ENCODE peak calls at places on chromosome 4, in eight cellular contexts. N is cerebellar cortex; W is stimulated activated CD4-positive, alpha-beta T cell treated with anti-CD3 and anti-CD28 coated beads, Interleukin-4, amount 100 ng/mL, for 24 hours; U is T follicular helper cell; P is GM20000; L is ELR; Z is activated CD4-positive, alpha-beta T cell treated with anti-CD3 and anti-CD28 coated beads, Interleukin-2, amount 10 ng/mL, durations not matched to agents 7 days and 5 days; E is left cardiac atrium. T is an unnamed sample.

GRCh38 chr4:168942985-168943384 is 67.1 kb downstream of the CBR4 start:
- DNase-seq in N (no peak), W (no peak), U (no peak), P (no peak), L (peak; percentile 47), Z (peak; percentile 9), E (no peak), T (no peak)

GRCh38 chr4:137124278-137124932 is 407.9 kb downstream of the PCDH18 start:
- DNase-seq in N (peak; percentile 42), W (no peak), U (no peak), P (peak; percentile 8), L (peak; percentile 75), Z (no peak), E (no peak), T (no peak)

GRCh38 chr4:188941524-188942109 is 802.4 kb downstream of the TRIML1 start:
- DNase-seq in N (no peak), W (no peak), U (no peak), P (no peak), L (peak; percentile 81), Z (no peak), E (no peak), T (no peak)

GRCh38 chr4:150126880-150127236 is 48.6 kb downstream of the DCLK2 start:
- DNase-seq in N (no peak), W (no peak), U (no peak), P (peak; percentile 15), L (peak; percentile 81), Z (no peak), E (no peak), T (no peak)

GRCh38 chr4:73585345-73585744 is 34.9 kb downstream of the RASSF6 start:
- DNase-seq in N (no peak), W (no peak), U (no peak), P (no peak), L (no peak), Z (no peak), E (no peak), T (no peak)

GRCh38 chr4:173167793-173168395 is 717 bp upstream of the GALNT7 start:
- DNase-seq in N (peak; percentile 60), W (peak; percentile 33), U (no peak), P (peak; percentile 43), L (peak; percentile 57), Z (peak; percentile 17), E (peak; percentile 41), T (peak; percentile 35)

GRCh38 chr4:24753519-24753918 is 41.9 kb upstream of the SOD3 start:
- DNase-seq in N (no peak), W (no peak), U (no peak), P (no peak), L (peak; percentile 93), Z (no peak), E (no peak), T (no peak)

GRCh38 chr4:168773388-168774195 is 236.5 kb downstream of the CBR4 start:
- DNase-seq in N (no peak), W (no peak), U (no peak), P (no peak), L (no peak), Z (no peak), E (peak; percentile 39), T (no peak)

GRCh38 chr4:48445704-48446103 is 37.4 kb upstream of the SLC10A4 start:
- DNase-seq in N (no peak), W (no peak), U (no peak), P (no peak), L (peak; percentile 59), Z (no peak), E (no peak), T (no peak)

GRCh38 chr4:129144755-129145206 is 48.8 kb downstream of the C4orf33 start:
- DNase-seq in N (no peak), W (no peak), U (no peak), P (no peak), L (no peak), Z (no peak), E (no peak), T (no peak)

GRCh38 chr4:156523492-156523891 is 448.1 kb downstream of the PDGFC start:
- DNase-seq in N (no peak), W (no peak), U (no peak), P (no peak), L (no peak), Z (no peak), E (no peak), T (no peak)

GRCh38 chr4:84237008-84237407 is 262.1 kb downstream of the NKX6-1 start:
- DNase-seq in N (no peak), W (no peak), U (no peak), P (no peak), L (peak; percentile 3), Z (no peak), E (no peak), T (no peak)

GRCh38 chr4:85398276-85398675 is 76.7 kb upstream of the ARHGAP24 start:
- DNase-seq in N (no peak), W (no peak), U (no peak), P (no peak), L (no peak), Z (no peak), E (peak; percentile 20), T (no peak)

GRCh38 chr4:139869810-139870209 is 204.2 kb downstream of the MGST2 start:
- DNase-seq in N (no peak), W (no peak), U (no peak), P (no peak), L (no peak), Z (no peak), E (no peak), T (no peak)

T was measured in activated CD4-positive, alpha-beta memory T cell treated with anti-CD3 and anti-CD28 coated beads for 36 hours.